ENCODE peak calls at places on chromosomes 7 and 10, in eight cellular contexts. K is stomach, T is body of pancreas, W is IMR-90, U is esophagus squamous epithelium, V is ovary, B is GM12892, I is prostate gland. F is an unnamed sample.

GRCh38 chr7:112654322-112655216 is 135.6 kb downstream of the TMEM168 start:
- DNase-seq in K (no peak), T (no peak), W (no peak), U (no peak), V (no peak), B (no peak), I (no peak), F (no peak)

GRCh38 chr10:94133239-94133638 is 139.5 kb downstream of the PLCE1 start:
- DNase-seq in K (no peak), T (peak; percentile 37), W (no peak), U (no peak), V (no peak), B (no peak), I (peak; percentile 80), F (no peak)

GRCh38 chr10:72084094-72084459 is 4.3 kb downstream of the SPOCK2 start:
- DNase-seq in K (peak; percentile 63), T (no peak), W (no peak), U (no peak), V (no peak), B (no peak), I (no peak), F (no peak)

GRCh38 chr10:87658858-87659555 is 671 bp upstream of the PAPSS2 start:
- DNase-seq in K (peak; percentile 25), T (no peak), W (peak; percentile 16), U (no peak), V (no peak), B (no peak), I (no peak), F (no peak)

GRCh38 chr10:113297226-113297625 is 255.6 kb upstream of the HABP2 start:
- DNase-seq in K (no peak), T (no peak), W (peak; percentile 14), U (no peak), V (no peak), B (no peak), I (no peak), F (no peak)

GRCh38 chr7:91344248-91344647 is 80.0 kb downstream of the FZD1 start:
- DNase-seq in K (peak; percentile 29), T (no peak), W (no peak), U (no peak), V (no peak), B (no peak), I (no peak), F (no peak)

GRCh38 chr7:81846398-81846797 is 76.6 kb upstream of the HGF start:
- DNase-seq in K (no peak), T (peak; percentile 53), W (peak; percentile 74), U (no peak), V (no peak), B (no peak), I (no peak), F (no peak)

GRCh38 chr10:52423369-52423768 is 109.3 kb downstream of the DKK1 start:
- DNase-seq in K (no peak), T (no peak), W (peak; percentile 48), U (no peak), V (no peak), B (no peak), I (no peak), F (no peak)

GRCh38 chr7:107450970-107451369 is 18.9 kb upstream of the GPR22 start:
- DNase-seq in K (no peak), T (no peak), W (no peak), U (no peak), V (no peak), B (no peak), I (no peak), F (no peak)

DNA sequence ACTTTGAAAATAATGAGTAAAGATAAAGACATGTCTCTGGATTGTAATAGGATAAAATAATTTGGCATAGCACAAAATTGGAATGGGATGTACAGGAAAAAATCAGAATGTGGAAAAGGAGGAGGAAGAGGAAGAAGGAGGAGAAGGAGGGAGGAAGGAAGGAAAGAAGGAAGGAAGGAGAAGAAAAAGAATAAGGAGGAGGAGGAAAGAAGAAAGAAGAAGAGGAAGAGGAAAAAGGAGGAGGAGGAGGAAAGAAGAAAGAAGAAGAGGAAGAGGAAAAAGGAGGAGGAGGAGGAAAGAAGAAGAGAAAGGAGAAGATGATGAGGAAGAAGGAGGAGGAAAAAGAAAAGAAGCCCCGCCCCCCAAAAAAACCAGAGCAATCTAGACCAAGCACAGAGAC is 95.9 kb downstream of the ST8SIA6 start:
- DNase-seq in K (no peak), T (no peak), W (no peak), U (no peak), V (no peak), B (no peak), I (no peak), F (no peak)
- TF ChIP-seq POLR2A in K (no peak), T (no peak), W (no peak), U (no peak), V (no peak), B (no peak), I (no peak), F (no peak)

DNA sequence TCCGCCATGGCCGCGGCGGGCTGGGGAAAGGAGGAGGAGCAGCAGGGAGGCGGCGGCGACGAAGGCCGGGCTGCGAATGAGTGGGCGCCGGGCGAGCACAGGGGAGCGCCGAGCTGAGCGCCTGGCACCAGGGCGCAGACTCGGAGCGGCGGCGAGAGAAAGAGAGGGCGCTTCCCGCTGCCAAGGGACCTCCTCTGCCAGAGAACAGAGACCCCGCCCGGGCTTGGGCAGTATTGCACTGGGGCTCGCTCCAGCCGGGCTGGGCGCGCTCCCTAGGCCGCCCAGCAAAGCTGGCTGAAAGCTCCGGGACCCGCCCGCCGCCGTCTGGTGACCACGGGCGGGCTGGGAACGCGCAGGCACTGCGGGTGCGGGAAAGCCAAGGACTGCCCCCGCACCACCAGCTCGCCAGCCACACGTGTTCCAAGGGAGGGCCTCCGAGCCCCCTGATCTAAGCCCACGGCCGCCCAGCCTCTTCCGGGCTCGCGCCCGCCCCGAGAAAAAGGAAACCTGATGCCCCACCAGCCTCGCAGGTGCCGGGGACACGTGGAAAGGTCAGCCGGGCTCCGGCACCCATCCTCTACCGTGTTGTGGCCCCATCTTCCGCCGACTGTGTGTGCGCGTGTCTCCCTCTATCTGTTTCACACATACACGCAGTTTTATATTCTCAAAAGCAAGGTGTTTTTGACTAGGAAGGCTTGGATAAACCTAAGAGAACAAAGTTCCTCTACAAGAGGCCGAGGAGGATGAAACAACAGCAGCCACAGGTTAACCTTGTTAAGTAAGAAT is at the start of gene CCDC6:
- DNase-seq in K (peak; percentile 95), T (peak; percentile 95), W (peak; percentile 90), U (peak; percentile 81), V (peak; percentile 89), B (peak; percentile 66), I (peak; percentile 93), F (peak; percentile 96)
- TF ChIP-seq POLR2A in K (peak; percentile 56), T (peak; percentile 97), W (peak; percentile 57), U (peak; percentile 93), V (peak; percentile 37), B (peak; percentile 66), I (peak; percentile 93), F (no peak)

GRCh38 chr10:130220251-130221185 is 84.3 kb downstream of the GLRX3 start:
- DNase-seq in K (no peak), T (no peak), W (no peak), U (no peak), V (no peak), B (no peak), I (no peak), F (peak; percentile 57)
- TF ChIP-seq POLR2A in K (no peak), T (no peak), W (no peak), U (no peak), V (no peak), B (no peak), I (no peak), F (no peak)

DNA sequence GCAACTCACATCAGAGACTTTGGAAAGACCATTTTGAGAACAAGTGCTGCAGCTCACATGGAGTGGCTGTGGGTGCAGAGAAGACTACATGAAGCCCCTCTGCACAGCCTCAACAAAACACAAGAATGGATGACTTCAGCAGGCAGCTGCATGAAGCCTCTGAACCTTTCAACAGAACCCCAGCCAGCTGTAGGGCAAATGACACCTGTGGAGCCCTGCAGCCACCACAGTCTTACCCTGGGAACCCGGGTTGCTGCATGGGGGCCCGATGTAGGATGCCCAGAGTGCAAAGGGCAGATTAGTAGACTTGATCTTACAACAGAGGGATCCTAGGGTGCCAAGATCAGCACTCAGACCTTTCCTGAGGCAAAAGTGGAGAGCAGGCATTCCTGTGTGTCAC is 62.0 kb upstream of the CAMK2B start:
- DNase-seq in K (peak; percentile 5), T (no peak), W (no peak), U (no peak), V (no peak), B (no peak), I (no peak), F (no peak)
- TF ChIP-seq POLR2A in K (no peak), T (no peak), W (no peak), U (no peak), V (no peak), B (no peak), I (no peak), F (no peak)

GRCh38 chr7:123747620-123748141 is 1.1 kb downstream of the WASL start:
- DNase-seq in K (peak; percentile 62), T (peak; percentile 85), W (peak; percentile 88), U (no peak), V (peak; percentile 38), B (no peak), I (peak; percentile 75), F (peak; percentile 79)
- TF ChIP-seq POLR2A in K (no peak), T (peak; percentile 77), W (no peak), U (no peak), V (no peak), B (no peak), I (peak; percentile 65), F (no peak)

GRCh38 chr7:27107901-27108381 is 5.5 kb upstream of the HOXA2 start:
- DNase-seq in K (no peak), T (no peak), W (peak; percentile 36), U (no peak), V (no peak), B (no peak), I (no peak), F (no peak)

GRCh38 chr7:27106906-27107250 is 4.4 kb upstream of the HOXA2 start:
- DNase-seq in K (no peak), T (no peak), W (no peak), U (no peak), V (no peak), B (no peak), I (no peak), F (no peak)

GRCh38 chr7:27108390-27109127 is 6.1 kb upstream of the HOXA2 start:
- DNase-seq in K (no peak), T (no peak), W (peak; percentile 88), U (no peak), V (no peak), B (no peak), I (no peak), F (peak; percentile 58)

GRCh38 chr7:27106181-27106905 is 3.9 kb upstream of the HOXA2 start:
- DNase-seq in K (no peak), T (no peak), W (peak; percentile 58), U (no peak), V (no peak), B (no peak), I (no peak), F (no peak)

GRCh38 chr7:27107391-27107900 is 5.0 kb upstream of the HOXA2 start:
- DNase-seq in K (no peak), T (no peak), W (peak; percentile 86), U (no peak), V (no peak), B (no peak), I (no peak), F (no peak)
- TF ChIP-seq POLR2A in K (no peak), T (no peak), W (peak; percentile 11), U (no peak), V (no peak), B (no peak), I (no peak), F (no peak)

F was measured in suprapubic skin.